ENCODE peak calls at places on chromosome 3, in eight cellular contexts. E is colonic mucosa, I is ovary, L is AG04450, Q is left ventricle myocardium inferior, F is fibroblast of lung, K is IMR-90, H is heart right ventricle. Y is an unnamed sample. For H3K27me3, the result is how much of the 10 kb centered on the place peaks cover.

GRCh38 chr3:125202197-125202596 is 10.4 kb downstream of the SLC12A8 start:
- DNase-seq in H (no peak), Q (no peak), E (no peak), F (no peak), K (peak), I (no peak), L (no peak), Y (peak)

GRCh38 chr3:169750665-169751064 is 14.2 kb downstream of the TERC start:
- DNase-seq in I (no peak), L (no peak), K (no peak), E (no peak), F (no peak), H (no peak), Q (no peak), Y (no peak)

GRCh38 chr3:131532645-131533044 is 29.9 kb upstream of the MRPL3 start:
- DNase-seq in L (no peak), I (no peak), K (no peak), Q (no peak), H (no peak), F (no peak), E (no peak), Y (no peak)

GRCh38 chr3:47578691-47579632 is at the start of gene CSPG5:
- DNase-seq in L (no peak), F (no peak), Q (peak), I (peak), H (no peak), K (no peak), E (no peak), Y (no peak)

GRCh38 chr3:96865605-96866004 is 51.2 kb downstream of the EPHA6 start:
- DNase-seq in K (no peak), Q (no peak), E (no peak), L (no peak), I (no peak), F (no peak), H (no peak), Y (no peak)

GRCh38 chr3:5339967-5340535 is 152.5 kb downstream of the EDEM1 start:
- DNase-seq in K (no peak), I (no peak), H (no peak), E (peak), F (no peak), L (no peak), Q (no peak), Y (no peak)

GRCh38 chr3:185822221-185822956 is 2.5 kb downstream of the IGF2BP2 start:
- DNase-seq in Q (no peak), L (no peak), K (peak), E (no peak), I (no peak), H (no peak), F (peak), Y (peak)

GRCh38 chr3:124467980-124468902 is 262.0 kb upstream of the UMPS start:
- DNase-seq in E (peak), Q (no peak), L (no peak), F (peak), K (peak), I (peak), H (no peak), Y (peak)

GRCh38 chr3:70342149-70342548 is 29.7 kb upstream of the MDFIC2 start:
- DNase-seq in K (no peak), I (no peak), L (no peak), Q (no peak), F (no peak), H (no peak), E (no peak), Y (peak)

GRCh38 chr3:71629289-71630252 is 46.0 kb upstream of the FOXP1 start:
- DNase-seq in Q (no peak), K (peak), F (peak), E (peak), I (no peak), H (peak), L (peak), Y (no peak)

GRCh38 chr3:197750863-197751737 is 1.4 kb downstream of the FYTTD1 start:
- DNase-seq in L (no peak), F (peak), E (peak), Q (peak), H (peak), I (peak), K (peak), Y (peak)

GRCh38 chr3:57227930-57228733 is 603 bp downstream of the APPL1 start:
- DNase-seq in K (peak), I (peak), L (no peak), E (peak), F (peak), Q (peak), H (peak), Y (peak)

GRCh38 chr3:156181509-156181908 is 61.1 kb downstream of the KCNAB1 start:
- DNase-seq in I (no peak), Q (no peak), H (no peak), F (peak), K (peak), L (no peak), E (no peak), Y (peak)

GRCh38 chr3:10602769-10603768 is 97.7 kb upstream of the ATP2B2 start:
- DNase-seq in I (no peak), K (no peak), E (no peak), F (no peak), Q (no peak), H (no peak), L (no peak), Y (no peak)

GRCh38 chr3:191238321-191238817 is 39.3 kb downstream of the OSTN start:
- DNase-seq in L (peak), K (peak), Q (no peak), I (no peak), F (peak), E (no peak), H (no peak), Y (peak)

GRCh38 chr3:182746959-182747358 is 46.3 kb upstream of the ATP11B start:
- DNase-seq in K (no peak), F (no peak), I (no peak), H (no peak), E (no peak), Q (no peak), L (no peak), Y (no peak)

GRCh38 chr3:173275740-173276139 is 121.8 kb upstream of the NLGN1 start:
- DNase-seq in Q (no peak), K (no peak), L (no peak), E (no peak), F (no peak), H (no peak), I (no peak), Y (no peak)

GRCh38 chr3:197317250-197317963 is 19.0 kb upstream of the DLG1 start:
- DNase-seq in H (no peak), L (no peak), K (peak), Q (no peak), F (peak), E (no peak), I (no peak), Y (peak)

GRCh38 chr3:58724376-58724775 is 57.8 kb upstream of the FAM3D start:
- DNase-seq in I (no peak), Q (no peak), F (no peak), H (no peak), K (no peak), L (no peak), E (no peak), Y (no peak)

GRCh38 chr3:148158210-148158609 is 539.5 kb upstream of the AGTR1 start:
- DNase-seq in I (no peak), F (peak), L (peak), K (peak), E (no peak), H (peak), Q (no peak), Y (peak)

GRCh38 chr3:81216192-81216591 is 545.3 kb downstream of the GBE1 start:
- DNase-seq in L (no peak), H (no peak), I (no peak), E (no peak), F (peak), Q (no peak), K (peak), Y (peak)

GRCh38 chr3:113536627-113537101 is 4.3 kb downstream of the SIDT1 start:
- DNase-seq in K (no peak), L (no peak), I (no peak), Q (no peak), E (peak), H (no peak), F (no peak), Y (peak)

GRCh38 chr3:146503459-146504202 is 34.3 kb upstream of the PLSCR2 start:
- DNase-seq in K (peak), F (peak), L (peak), Q (no peak), E (peak), I (no peak), H (no peak), Y (peak)

GRCh38 chr3:196772102-196772501 is 32.4 kb downstream of the PAK2 start:
- DNase-seq in H (no peak), F (no peak), K (no peak), I (no peak), Q (no peak), L (no peak), E (no peak), Y (no peak)

GRCh38 chr3:156716105-156716862 is 41.9 kb downstream of the TIPARP start:
- DNase-seq in E (no peak), Q (no peak), K (no peak), H (no peak), I (no peak), L (no peak), F (no peak), Y (no peak)

GRCh38 chr3:65951836-65952505 is 86.7 kb downstream of the MAGI1 start:
- DNase-seq in F (peak), I (no peak), E (no peak), H (no peak), Q (no peak), L (no peak), K (peak), Y (peak)

GRCh38 chr3:14064910-14065309 is 59.8 kb downstream of the CHCHD4 start:
- DNase-seq in I (no peak), L (no peak), K (no peak), F (no peak), E (no peak), Q (no peak), H (no peak), Y (no peak)

GRCh38 chr3:100154171-100154570 is 39.9 kb upstream of the FILIP1L start:
- DNase-seq in Q (no peak), L (no peak), H (no peak), E (no peak), F (no peak), K (no peak), I (no peak), Y (no peak)

GRCh38 chr3:171059978-171060377 is 33.5 kb upstream of the SLC2A2 start:
- DNase-seq in Q (no peak), I (no peak), L (no peak), F (peak), K (no peak), E (no peak), H (no peak), Y (no peak)

GRCh38 chr3:19284974-19285373 is 136.7 kb downstream of the KCNH8 start:
- DNase-seq in K (no peak), L (no peak), I (no peak), F (no peak), H (no peak), E (no peak), Q (no peak), Y (no peak)

GRCh38 chr3:129574206-129574605 is 31.2 kb downstream of the H1-8 start:
- DNase-seq in Q (no peak), F (no peak), E (no peak), I (no peak), K (no peak), H (no peak), L (no peak), Y (no peak)

GRCh38 chr3:78140274-78140673 is 1100.4 kb downstream of the ROBO2 start:
- DNase-seq in H (no peak), L (no peak), Q (no peak), K (peak), I (no peak), F (peak), E (no peak), Y (peak)

DNA sequence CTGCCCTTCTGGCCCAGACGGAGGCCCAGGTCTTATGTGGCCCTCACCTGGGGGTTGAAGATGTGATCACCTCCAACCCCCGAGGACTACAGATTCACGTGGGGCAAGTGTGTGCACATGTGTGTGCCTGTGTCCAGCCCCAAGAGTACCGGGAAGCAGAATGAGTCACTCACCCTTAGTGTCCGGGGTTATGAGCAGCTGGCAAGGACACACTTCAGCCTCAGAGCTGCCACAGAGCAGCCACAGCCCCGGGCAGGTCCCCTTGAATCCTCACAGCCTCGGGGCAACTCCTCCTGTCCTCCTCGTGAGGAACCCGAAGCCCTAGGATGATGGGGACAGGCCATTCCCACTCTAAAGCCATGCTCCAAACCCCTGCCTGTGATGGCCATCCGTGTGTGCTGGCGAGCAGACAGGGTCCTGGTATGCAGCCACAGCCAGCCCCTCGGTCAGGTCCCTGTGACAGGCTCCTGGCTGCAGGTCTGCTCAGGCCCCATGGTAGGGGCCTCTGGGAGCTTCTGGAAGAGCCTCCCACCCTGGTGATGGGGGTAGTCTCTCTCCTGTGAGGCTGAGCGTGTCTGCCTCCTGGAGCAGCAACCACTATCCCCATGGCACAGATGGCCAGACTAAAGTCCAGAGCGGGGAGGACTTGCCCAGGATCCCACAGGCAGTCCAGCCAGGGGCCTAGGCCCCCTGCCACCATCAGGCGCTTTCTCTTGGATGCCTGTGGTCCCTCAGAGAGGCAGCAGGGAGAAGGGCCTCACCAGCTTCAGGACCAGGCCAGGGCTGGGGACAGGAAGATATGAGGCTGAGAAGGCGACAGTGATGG is 852 bp downstream of the STAB1 start:
- DNase-seq in L (no peak), F (peak), H (no peak), E (no peak), K (peak), I (no peak), Q (no peak), Y (peak)
- H3K4me3 ChIP-seq in L (no peak), F (no peak), H (peak), E (peak), K (no peak), I (no peak), Q (peak), Y (no peak)

GRCh38 chr3:126982125-126982521 is 792 bp upstream of the PLXNA1 start:
- DNase-seq in Q (no peak), I (no peak), H (no peak), L (no peak), F (peak), E (no peak), K (peak), Y (peak)
- TF ChIP-seq CTCF in Q (no peak), I (no peak), H (no peak), L (no peak), F (no peak), E (no peak), K (no peak), Y (no peak)

GRCh38 chr3:61372723-61373122 is 121.5 kb upstream of the FHIT start:
- DNase-seq in Q (no peak), H (no peak), F (no peak), K (no peak), I (no peak), E (no peak), L (no peak), Y (no peak)

GRCh38 chr3:61381745-61382392 is 130.6 kb upstream of the FHIT start:
- DNase-seq in F (peak), Q (no peak), H (no peak), K (peak), L (no peak), I (no peak), E (no peak), Y (peak)

GRCh38 chr3:61378321-61378720 is 127.1 kb upstream of the FHIT start:
- DNase-seq in F (peak), K (no peak), L (no peak), I (no peak), Q (no peak), E (no peak), H (no peak), Y (no peak)
- H3K27me3 ChIP-seq in F (under half), K (under half), L (under half), I (under half), Q (under half), E (under half), H (under half), Y (under half)

DNA sequence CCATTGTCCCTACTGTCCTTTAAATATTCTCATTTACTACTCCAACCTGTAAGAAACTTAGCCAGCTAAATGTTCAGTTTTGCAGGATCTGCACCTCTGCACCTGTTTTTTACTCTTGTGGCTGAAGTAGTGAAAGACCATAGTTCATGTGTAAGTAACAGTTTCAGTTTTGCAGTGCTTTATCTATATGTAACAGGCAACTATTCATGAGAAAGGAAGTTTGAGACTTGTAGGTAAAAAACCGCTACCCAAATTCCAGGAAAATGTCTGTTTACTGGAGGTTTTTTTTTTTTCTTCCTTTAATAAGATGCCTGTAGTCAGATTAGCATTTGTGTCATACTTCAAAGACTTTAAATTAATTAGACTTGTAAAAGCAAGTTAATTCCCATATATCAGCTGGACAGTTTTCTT is 25.4 kb upstream of the MBNL1 start:
- DNase-seq in E (no peak), F (no peak), H (no peak), Q (no peak), L (no peak), I (no peak), K (no peak), Y (no peak)
- H3K4me3 ChIP-seq in E (peak), F (no peak), H (no peak), Q (no peak), L (no peak), I (no peak), K (no peak), Y (no peak)

GRCh38 chr3:187281191-187281714 is 10.3 kb downstream of the MASP1 start:
- DNase-seq in H (no peak), F (peak), Q (no peak), L (peak), K (peak), E (no peak), I (no peak), Y (no peak)
- TF ChIP-seq CTCF in H (no peak), F (peak), Q (no peak), L (peak), K (peak), E (no peak), I (no peak), Y (no peak)

GRCh38 chr3:184585545-184585944 is 24.0 kb downstream of the EPHB3 start:
- DNase-seq in H (no peak), I (no peak), E (no peak), K (no peak), F (no peak), L (no peak), Q (no peak), Y (no peak)

GRCh38 chr3:184583345-184584000 is 21.9 kb downstream of the EPHB3 start:
- DNase-seq in K (no peak), F (no peak), Q (peak), L (no peak), I (peak), E (no peak), H (no peak), Y (no peak)

GRCh38 chr3:184584001-184584891 is 22.7 kb downstream of the EPHB3 start:
- DNase-seq in E (no peak), K (no peak), F (no peak), Q (peak), H (no peak), I (peak), L (no peak), Y (no peak)

GRCh38 chr3:184588776-184589175 is 27.2 kb downstream of the EPHB3 start:
- DNase-seq in Q (no peak), I (no peak), E (no peak), K (no peak), F (no peak), H (no peak), L (no peak), Y (no peak)

GRCh38 chr3:184586871-184587270 is 25.3 kb downstream of the EPHB3 start:
- DNase-seq in H (no peak), L (no peak), I (no peak), F (no peak), E (no peak), K (no peak), Q (no peak), Y (no peak)
- H3K27me3 ChIP-seq in H (under half), L (under half), I (under half), F (under half), E (under half), K (under half), Q (under half), Y (under half)

GRCh38 chr3:188421151-188421821 is 267.3 kb downstream of the LPP start:
- DNase-seq in K (peak), Q (no peak), E (no peak), L (peak), I (no peak), F (peak), H (no peak), Y (peak)
- H3K4me3 ChIP-seq in K (no peak), Q (no peak), E (no peak), L (no peak), I (no peak), F (no peak), H (no peak), Y (no peak)

GRCh38 chr3:17195856-17196604 is 311.3 kb downstream of the PLCL2 start:
- DNase-seq in I (no peak), K (peak), Q (no peak), F (peak), E (no peak), L (no peak), H (no peak), Y (peak)
- TF ChIP-seq CTCF in I (no peak), K (peak), Q (peak), F (peak), E (no peak), L (peak), H (no peak), Y (no peak)